ENCODE peak calls at places on chromosomes 12 and 14, in eight cellular contexts. One of them, this sample, is unnamed.

GRCh38 chr12:6899837-6900519 is 4.6 kb upstream of the LRRC23 start:
- DNase-seq in hepatocyte: no peak
- DNase-seq in H1: no peak
- DNase-seq in lung: peak; percentile 80
- DNase-seq in trophoblast cell: peak; percentile 20
- DNase-seq in right lobe of liver: no peak
- DNase-seq in OCI-LY7: no peak
- DNase-seq in Caco-2: no peak
- DNase-seq in this sample: no peak

GRCh38 chr12:49066120-49066519 is 3.7 kb downstream of the RHEBL1 start:
- DNase-seq in Caco-2: no peak
- DNase-seq in H1: no peak
- DNase-seq in trophoblast cell: no peak
- DNase-seq in hepatocyte: no peak
- DNase-seq in OCI-LY7: no peak
- DNase-seq in right lobe of liver: no peak
- DNase-seq in lung: no peak
- DNase-seq in this sample: no peak

GRCh38 chr14:101288436-101289229 is 272.7 kb upstream of the DIO3 start:
- DNase-seq in lung: no peak
- DNase-seq in Caco-2: no peak
- DNase-seq in hepatocyte: peak; percentile 71
- DNase-seq in OCI-LY7: no peak
- DNase-seq in H1: no peak
- DNase-seq in trophoblast cell: no peak
- DNase-seq in right lobe of liver: peak; percentile 65
- DNase-seq in this sample: no peak

GRCh38 chr12:20097561-20097960 is 270.8 kb upstream of the PDE3A start:
- DNase-seq in lung: no peak
- DNase-seq in OCI-LY7: no peak
- DNase-seq in hepatocyte: no peak
- DNase-seq in right lobe of liver: no peak
- DNase-seq in H1: no peak
- DNase-seq in trophoblast cell: no peak
- DNase-seq in Caco-2: no peak
- DNase-seq in this sample: peak; percentile 7

GRCh38 chr12:2353281-2353680 is 300.5 kb downstream of the CACNA1C start:
- DNase-seq in lung: no peak
- DNase-seq in hepatocyte: no peak
- DNase-seq in trophoblast cell: no peak
- DNase-seq in OCI-LY7: no peak
- DNase-seq in right lobe of liver: no peak
- DNase-seq in Caco-2: no peak
- DNase-seq in H1: no peak
- DNase-seq in this sample: no peak

GRCh38 chr12:27236498-27236897 is 7.6 kb upstream of the STK38L start:
- DNase-seq in trophoblast cell: peak; percentile 55
- DNase-seq in lung: no peak
- DNase-seq in H1: no peak
- DNase-seq in Caco-2: no peak
- DNase-seq in right lobe of liver: no peak
- DNase-seq in OCI-LY7: no peak
- DNase-seq in hepatocyte: peak; percentile 13
- DNase-seq in this sample: no peak

GRCh38 chr14:75141062-75141461 is 14.2 kb upstream of the NEK9 start:
- DNase-seq in H1: no peak
- DNase-seq in Caco-2: no peak
- DNase-seq in right lobe of liver: no peak
- DNase-seq in hepatocyte: no peak
- DNase-seq in trophoblast cell: no peak
- DNase-seq in lung: no peak
- DNase-seq in OCI-LY7: no peak
- DNase-seq in this sample: no peak

GRCh38 chr12:75543529-75543928 is 32.1 kb upstream of the KRR1 start:
- DNase-seq in H1: no peak
- DNase-seq in right lobe of liver: no peak
- DNase-seq in Caco-2: no peak
- DNase-seq in hepatocyte: no peak
- DNase-seq in trophoblast cell: no peak
- DNase-seq in OCI-LY7: no peak
- DNase-seq in lung: no peak
- DNase-seq in this sample: no peak

GRCh38 chr14:56322531-56322930 is 204.3 kb downstream of the PELI2 start:
- DNase-seq in lung: no peak
- DNase-seq in trophoblast cell: no peak
- DNase-seq in Caco-2: no peak
- DNase-seq in H1: no peak
- DNase-seq in hepatocyte: no peak
- DNase-seq in right lobe of liver: no peak
- DNase-seq in OCI-LY7: no peak
- DNase-seq in this sample: no peak

GRCh38 chr12:103858953-103859601 is 18.0 kb upstream of the NT5DC3 start:
- DNase-seq in OCI-LY7: no peak
- DNase-seq in H1: no peak
- DNase-seq in trophoblast cell: peak; percentile 84
- DNase-seq in lung: peak; percentile 59
- DNase-seq in hepatocyte: peak; percentile 89
- DNase-seq in Caco-2: peak; percentile 69
- DNase-seq in right lobe of liver: no peak
- DNase-seq in this sample: peak; percentile 97

GRCh38 chr12:130804216-130804615 is 34.8 kb downstream of the STX2 start:
- DNase-seq in OCI-LY7: no peak
- DNase-seq in Caco-2: no peak
- DNase-seq in trophoblast cell: no peak
- DNase-seq in lung: no peak
- DNase-seq in right lobe of liver: no peak
- DNase-seq in hepatocyte: no peak
- DNase-seq in H1: no peak
- DNase-seq in this sample: no peak
- H3K36me3 ChIP-seq in OCI-LY7: peaks cover 52% of the 10 kb centered on the region
- H3K36me3 ChIP-seq in Caco-2: no peaks in the 10 kb centered on the region
- H3K36me3 ChIP-seq in trophoblast cell: peaks cover 8% of the 10 kb centered on the region
- H3K36me3 ChIP-seq in lung: peaks cover 36% of the 10 kb centered on the region
- H3K36me3 ChIP-seq in right lobe of liver: no peaks in the 10 kb centered on the region
- H3K36me3 ChIP-seq in hepatocyte: no peaks in the 10 kb centered on the region
- H3K36me3 ChIP-seq in H1: peaks cover 24% of the 10 kb centered on the region
- H3K36me3 ChIP-seq in this sample: peaks cover 23% of the 10 kb centered on the region

GRCh38 chr14:51644215-51644969 is 7.3 kb upstream of the FRMD6 start:
- DNase-seq in Caco-2: no peak
- DNase-seq in trophoblast cell: no peak
- DNase-seq in H1: no peak
- DNase-seq in hepatocyte: no peak
- DNase-seq in right lobe of liver: no peak
- DNase-seq in lung: no peak
- DNase-seq in OCI-LY7: no peak
- DNase-seq in this sample: no peak

GRCh38 chr14:51651388-51652167 is at the start of gene FRMD6:
- DNase-seq in H1: peak; percentile 89
- DNase-seq in lung: peak; percentile 84
- DNase-seq in trophoblast cell: peak; percentile 89
- DNase-seq in right lobe of liver: peak; percentile 88
- DNase-seq in hepatocyte: peak; percentile 92
- DNase-seq in OCI-LY7: peak; percentile 88
- DNase-seq in Caco-2: peak; percentile 89
- DNase-seq in this sample: peak; percentile 38

GRCh38 chr14:51652168-51653095 is 722 bp downstream of the FRMD6 start:
- DNase-seq in OCI-LY7: peak; percentile 75
- DNase-seq in H1: peak; percentile 83
- DNase-seq in lung: peak; percentile 35
- DNase-seq in trophoblast cell: peak; percentile 34
- DNase-seq in Caco-2: peak; percentile 37
- DNase-seq in right lobe of liver: peak; percentile 82
- DNase-seq in hepatocyte: no peak
- DNase-seq in this sample: no peak

GRCh38 chr14:51650721-51651387 is 856 bp upstream of the FRMD6 start:
- DNase-seq in right lobe of liver: peak; percentile 58
- DNase-seq in OCI-LY7: no peak
- DNase-seq in lung: no peak
- DNase-seq in Caco-2: peak; percentile 38
- DNase-seq in hepatocyte: peak; percentile 34
- DNase-seq in trophoblast cell: peak; percentile 76
- DNase-seq in H1: peak; percentile 53
- DNase-seq in this sample: no peak

DNA sequence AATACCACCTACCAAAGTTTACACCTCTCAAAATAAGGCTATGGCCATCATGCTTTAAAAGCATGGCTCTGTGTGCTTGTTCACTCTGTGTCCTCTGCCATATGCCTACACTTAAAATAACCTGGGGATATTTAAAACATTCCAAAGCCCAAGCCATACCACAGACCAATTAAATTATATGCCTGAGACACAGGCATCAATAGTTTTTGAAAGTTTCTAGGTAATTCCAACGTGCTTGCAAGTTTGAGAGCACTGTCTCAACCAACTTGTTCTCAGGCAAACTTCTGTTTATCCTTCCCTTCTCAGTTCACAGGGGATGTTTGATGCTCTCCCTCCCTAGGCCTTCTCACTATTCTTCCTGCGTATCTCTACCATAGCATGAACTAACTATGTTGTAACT is 3.4 kb upstream of the FRMD6 start:
- DNase-seq in right lobe of liver: no peak
- DNase-seq in lung: no peak
- DNase-seq in Caco-2: no peak
- DNase-seq in H1: no peak
- DNase-seq in OCI-LY7: no peak
- DNase-seq in trophoblast cell: no peak
- DNase-seq in hepatocyte: no peak
- DNase-seq in this sample: no peak
- H3K36me3 ChIP-seq in right lobe of liver: no peaks in the 10 kb centered on the region
- H3K36me3 ChIP-seq in lung: no peaks in the 10 kb centered on the region
- H3K36me3 ChIP-seq in Caco-2: no peaks in the 10 kb centered on the region
- H3K36me3 ChIP-seq in H1: no peaks in the 10 kb centered on the region
- H3K36me3 ChIP-seq in OCI-LY7: no peaks in the 10 kb centered on the region
- H3K36me3 ChIP-seq in trophoblast cell: no peaks in the 10 kb centered on the region
- H3K36me3 ChIP-seq in hepatocyte: no peaks in the 10 kb centered on the region
- H3K36me3 ChIP-seq in this sample: no peaks in the 10 kb centered on the region

GRCh38 chr12:8941691-8942478 is 7.6 kb downstream of the M6PR start:
- DNase-seq in Caco-2: no peak
- DNase-seq in right lobe of liver: no peak
- DNase-seq in OCI-LY7: no peak
- DNase-seq in H1: no peak
- DNase-seq in hepatocyte: no peak
- DNase-seq in trophoblast cell: no peak
- DNase-seq in lung: no peak
- DNase-seq in this sample: no peak
- H3K36me3 ChIP-seq in Caco-2: peaks cover 13% of the 10 kb centered on the region
- H3K36me3 ChIP-seq in right lobe of liver: no peaks in the 10 kb centered on the region
- H3K36me3 ChIP-seq in OCI-LY7: peaks cover 78% of the 10 kb centered on the region
- H3K36me3 ChIP-seq in H1: peaks cover 65% of the 10 kb centered on the region
- H3K36me3 ChIP-seq in hepatocyte: no peaks in the 10 kb centered on the region
- H3K36me3 ChIP-seq in trophoblast cell: peaks cover 23% of the 10 kb centered on the region
- H3K36me3 ChIP-seq in lung: peaks cover 28% of the 10 kb centered on the region
- H3K36me3 ChIP-seq in this sample: peaks cover 12% of the 10 kb centered on the region

GRCh38 chr14:32601908-32602307 is 272.8 kb downstream of the AKAP6 start:
- DNase-seq in H1: no peak
- DNase-seq in OCI-LY7: no peak
- DNase-seq in Caco-2: no peak
- DNase-seq in trophoblast cell: peak; percentile 2
- DNase-seq in right lobe of liver: no peak
- DNase-seq in lung: no peak
- DNase-seq in hepatocyte: no peak
- DNase-seq in this sample: no peak
- H3K36me3 ChIP-seq in H1: no peaks in the 10 kb centered on the region
- H3K36me3 ChIP-seq in OCI-LY7: no peaks in the 10 kb centered on the region
- H3K36me3 ChIP-seq in Caco-2: no peaks in the 10 kb centered on the region
- H3K36me3 ChIP-seq in trophoblast cell: no peaks in the 10 kb centered on the region
- H3K36me3 ChIP-seq in right lobe of liver: no peaks in the 10 kb centered on the region
- H3K36me3 ChIP-seq in lung: no peaks in the 10 kb centered on the region
- H3K36me3 ChIP-seq in hepatocyte: no peaks in the 10 kb centered on the region
- H3K36me3 ChIP-seq in this sample: no peaks in the 10 kb centered on the region

This sample was measured in BJ.